ENCODE peak calls at places on chromosomes 12 and 14, in seven cellular contexts. Q is esophagus squamous epithelium, E is K562, B is stomach, C is sigmoid colon, S is heart left ventricle, F is GM12878. D is an unnamed sample. For H3K27me3, the result is how much of the 10 kb centered on the place peaks cover.

GRCh38 chr12:106301611-106302321 is 767 bp upstream of the TCP11L2 start:
- DNase-seq in Q (peak), E (peak), B (peak), C (peak), S (peak), F (peak), D (peak)

GRCh38 chr12:55720894-55721444 is 776 bp downstream of the RDH5 start:
- DNase-seq in Q (no peak), E (no peak), B (peak), C (peak), S (peak), F (no peak), D (peak)

GRCh38 chr12:71890475-71890874 is 48.2 kb upstream of the TPH2 start:
- DNase-seq in Q (no peak), E (no peak), B (no peak), C (no peak), S (no peak), F (no peak), D (no peak)

GRCh38 chr12:124450376-124450750 is 117.0 kb downstream of the NCOR2 start:
- DNase-seq in Q (no peak), E (no peak), B (no peak), C (no peak), S (no peak), F (no peak), D (no peak)

GRCh38 chr14:22796087-22796707 is 19.0 kb downstream of the SLC7A7 start:
- DNase-seq in Q (no peak), E (peak), B (no peak), C (no peak), S (no peak), F (peak), D (no peak)

GRCh38 chr14:88299865-88300264 is 23.2 kb downstream of the KCNK10 start:
- DNase-seq in Q (no peak), E (no peak), B (no peak), C (no peak), S (no peak), F (no peak), D (no peak)

GRCh38 chr12:132771126-132771838 is 9.7 kb upstream of the ANKLE2 start:
- DNase-seq in Q (no peak), E (no peak), B (no peak), C (no peak), S (no peak), F (no peak), D (no peak)

GRCh38 chr12:64998327-64999156 is 122.6 kb downstream of the WIF1 start:
- DNase-seq in Q (no peak), E (no peak), B (no peak), C (no peak), S (no peak), F (no peak), D (peak)

GRCh38 chr14:64187331-64187730 is 106.8 kb downstream of the ESR2 start:
- DNase-seq in Q (no peak), E (no peak), B (no peak), C (no peak), S (no peak), F (no peak), D (no peak)

GRCh38 chr14:32576088-32576795 is 247.1 kb downstream of the AKAP6 start:
- DNase-seq in Q (no peak), E (peak), B (peak), C (peak), S (no peak), F (no peak), D (peak)

GRCh38 chr14:67410313-67410712 is 1.7 kb downstream of the PLEK2 start:
- DNase-seq in Q (no peak), E (peak), B (peak), C (peak), S (no peak), F (no peak), D (peak)

GRCh38 chr12:95541436-95541835 is 9.8 kb downstream of the USP44 start:
- DNase-seq in Q (no peak), E (no peak), B (no peak), C (no peak), S (no peak), F (no peak), D (no peak)

GRCh38 chr12:117284160-117284559 is 77.3 kb downstream of the NOS1 start:
- DNase-seq in Q (no peak), E (no peak), B (no peak), C (no peak), S (no peak), F (no peak), D (no peak)

GRCh38 chr14:78758333-78758732 is 588.2 kb downstream of the NRXN3 start:
- DNase-seq in Q (no peak), E (peak), B (no peak), C (no peak), S (no peak), F (peak), D (no peak)

GRCh38 chr12:70120970-70121369 is 122.3 kb upstream of the CNOT2 start:
- DNase-seq in Q (no peak), E (no peak), B (no peak), C (no peak), S (no peak), F (no peak), D (no peak)

GRCh38 chr12:76871082-76871481 is 7.7 kb downstream of the CSRP2 start:
- DNase-seq in Q (no peak), E (peak), B (no peak), C (no peak), S (no peak), F (no peak), D (no peak)

GRCh38 chr12:25550186-25550585 is 2.9 kb downstream of the LMNTD1 start:
- DNase-seq in Q (no peak), E (no peak), B (no peak), C (no peak), S (no peak), F (no peak), D (no peak)

GRCh38 chr12:2833327-2833726 is 1.5 kb downstream of the NRIP2 start:
- DNase-seq in Q (no peak), E (no peak), B (no peak), C (no peak), S (no peak), F (no peak), D (no peak)

GRCh38 chr12:54352891-54353874 is 11.1 kb downstream of the GPR84 start:
- DNase-seq in Q (no peak), E (peak), B (no peak), C (peak), S (no peak), F (no peak), D (peak)

GRCh38 chr14:50357124-50357523 is 39.6 kb downstream of the CDKL1 start:
- DNase-seq in Q (no peak), E (no peak), B (no peak), C (no peak), S (no peak), F (no peak), D (no peak)

GRCh38 chr12:82326905-82327503 is 31.2 kb downstream of the CCDC59 start:
- DNase-seq in Q (no peak), E (no peak), B (no peak), C (no peak), S (no peak), F (no peak), D (no peak)

GRCh38 chr12:14868916-14869315 is 16.7 kb downstream of the MGP start:
- DNase-seq in Q (no peak), E (no peak), B (no peak), C (no peak), S (no peak), F (no peak), D (no peak)

GRCh38 chr12:119938049-119938667 is 50.9 kb upstream of the BICDL1 start:
- DNase-seq in Q (no peak), E (peak), B (peak), C (no peak), S (peak), F (peak), D (peak)

GRCh38 chr12:18436163-18436562 is 174.8 kb downstream of the PIK3C2G start:
- DNase-seq in Q (no peak), E (no peak), B (no peak), C (no peak), S (no peak), F (no peak), D (no peak)

GRCh38 chr12:66708704-66709443 is 30.0 kb upstream of the GRIP1 start:
- DNase-seq in Q (no peak), E (no peak), B (no peak), C (no peak), S (no peak), F (no peak), D (no peak)

GRCh38 chr14:69861170-69861569 is 18.0 kb upstream of the SMOC1 start:
- DNase-seq in Q (no peak), E (no peak), B (no peak), C (no peak), S (no peak), F (no peak), D (no peak)

GRCh38 chr12:70366581-70367267 is 634 bp downstream of the KCNMB4 start:
- DNase-seq in Q (no peak), E (peak), B (peak), C (peak), S (no peak), F (no peak), D (peak)

GRCh38 chr14:20632831-20633771 is 8.4 kb downstream of the OR6S1 start:
- DNase-seq in Q (no peak), E (peak), B (peak), C (peak), S (no peak), F (peak), D (peak)

GRCh38 chr14:71498151-71498734 is 434.0 kb upstream of the RGS6 start:
- DNase-seq in Q (no peak), E (no peak), B (no peak), C (no peak), S (no peak), F (no peak), D (no peak)

GRCh38 chr12:70317781-70318180 is 48.3 kb upstream of the KCNMB4 start:
- DNase-seq in Q (no peak), E (no peak), B (no peak), C (no peak), S (no peak), F (peak), D (no peak)

GRCh38 chr12:6200266-6201198 is at the start of gene CD9:
- DNase-seq in Q (no peak), E (peak), B (peak), C (peak), S (peak), F (no peak), D (peak)

GRCh38 chr12:6199531-6200265 is 502 bp upstream of the CD9 start:
- DNase-seq in Q (no peak), E (no peak), B (no peak), C (peak), S (peak), F (no peak), D (peak)

GRCh38 chr12:6201775-6202292 is 1.6 kb downstream of the CD9 start:
- DNase-seq in Q (no peak), E (no peak), B (no peak), C (no peak), S (no peak), F (no peak), D (no peak)

GRCh38 chr12:6202331-6202730 is 2.1 kb downstream of the CD9 start:
- DNase-seq in Q (no peak), E (no peak), B (no peak), C (no peak), S (no peak), F (no peak), D (no peak)

GRCh38 chr12:6201199-6201608 is 1.0 kb downstream of the CD9 start:
- DNase-seq in Q (no peak), E (no peak), B (no peak), C (peak), S (no peak), F (no peak), D (peak)
- TF ChIP-seq CTCF in Q (peak), E (no peak), B (no peak), C (no peak), S (no peak), F (no peak), D (no peak)

GRCh38 chr12:108043750-108044149 is 85.3 kb upstream of the WSCD2 start:
- DNase-seq in Q (no peak), E (no peak), B (no peak), C (no peak), S (no peak), F (no peak), D (no peak)

GRCh38 chr12:108035372-108035771 is 93.7 kb upstream of the WSCD2 start:
- DNase-seq in Q (no peak), E (no peak), B (no peak), C (no peak), S (no peak), F (no peak), D (no peak)

GRCh38 chr12:108037960-108038359 is 91.1 kb upstream of the WSCD2 start:
- DNase-seq in Q (no peak), E (no peak), B (no peak), C (no peak), S (no peak), F (no peak), D (no peak)

GRCh38 chr12:108040968-108041367 is 88.1 kb upstream of the WSCD2 start:
- DNase-seq in Q (no peak), E (no peak), B (no peak), C (no peak), S (no peak), F (no peak), D (no peak)

GRCh38 chr12:108039794-108040193 is 89.3 kb upstream of the WSCD2 start:
- DNase-seq in Q (no peak), E (no peak), B (no peak), C (no peak), S (no peak), F (no peak), D (no peak)
- TF ChIP-seq POLR2A in Q (no peak), E (no peak), B (no peak), C (no peak), S (no peak), F (no peak), D (no peak)

DNA sequence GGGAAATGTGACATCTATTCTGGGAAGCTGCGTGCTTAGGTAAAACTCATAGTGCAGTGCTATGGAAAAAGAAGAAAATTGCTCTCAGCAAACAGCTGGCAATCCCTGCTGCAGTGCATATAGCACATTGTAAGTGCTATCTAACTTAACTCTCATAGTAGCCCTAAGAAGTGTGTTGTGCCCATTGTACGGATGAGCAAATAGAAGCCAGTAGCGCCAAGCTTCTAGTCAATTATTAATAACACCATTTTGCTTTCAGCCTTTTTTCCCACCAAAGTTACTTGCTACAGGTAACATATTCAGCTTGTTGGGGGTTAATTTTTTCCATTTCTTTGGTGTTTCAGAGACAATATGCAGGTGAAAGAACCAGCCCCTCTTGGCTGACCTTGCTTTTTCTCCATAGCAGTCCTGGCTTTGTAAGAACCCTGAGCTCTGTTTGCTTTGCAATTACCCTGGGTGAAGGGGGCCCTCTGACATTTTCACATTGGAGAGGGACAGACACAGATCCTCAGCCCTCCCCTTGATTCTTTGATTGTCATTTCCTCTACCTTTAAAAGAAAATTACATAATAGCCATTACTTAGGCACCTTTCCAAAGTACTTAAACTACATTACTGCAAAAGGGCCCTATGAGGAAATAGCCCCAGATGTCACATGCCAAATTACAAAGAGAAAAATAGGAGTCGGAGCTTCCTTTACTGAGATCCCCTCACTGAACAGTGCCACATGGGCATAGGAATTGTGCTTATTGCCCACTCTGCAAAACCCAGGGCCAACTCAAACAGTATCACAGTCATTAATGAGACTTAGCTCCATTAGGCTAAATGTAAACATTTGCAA is 576.2 kb upstream of the TBX3 start:
- DNase-seq in Q (no peak), E (no peak), B (no peak), C (no peak), S (no peak), F (no peak), D (no peak)
- H3K27me3 ChIP-seq in Q (under half), E (under half), B (under half), C (under half), S (under half), F (under half), D (under half)

GRCh38 chr14:81062816-81063215 is 107.4 kb downstream of the TSHR start:
- DNase-seq in Q (no peak), E (peak), B (no peak), C (no peak), S (no peak), F (peak), D (peak)
- TF ChIP-seq CTCF in Q (no peak), E (peak), B (no peak), C (no peak), S (peak), F (peak), D (peak)

DNA sequence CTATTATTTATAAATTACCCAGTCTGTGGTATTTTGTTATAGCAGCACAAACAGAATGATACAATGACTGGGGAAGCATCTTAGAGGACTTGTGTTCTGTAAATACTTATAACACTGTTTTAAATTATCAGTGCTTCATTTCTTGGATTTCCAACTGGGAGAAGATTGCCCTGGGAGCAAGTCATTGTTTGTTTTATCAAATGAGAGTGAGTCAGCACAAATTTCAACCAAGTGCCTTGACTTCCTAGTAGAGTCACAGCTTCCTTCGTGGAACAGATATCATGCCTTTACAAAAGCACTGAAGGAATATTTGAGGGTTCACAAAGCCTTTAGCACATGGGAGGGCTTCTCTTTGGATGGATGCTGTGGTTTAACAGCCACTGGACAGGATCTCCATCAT is 234.1 kb downstream of the KTN1 start:
- DNase-seq in Q (no peak), E (peak), B (no peak), C (no peak), S (no peak), F (no peak), D (no peak)
- TF ChIP-seq POLR2A in Q (no peak), E (no peak), B (no peak), C (no peak), S (no peak), F (no peak), D (no peak)

DNA sequence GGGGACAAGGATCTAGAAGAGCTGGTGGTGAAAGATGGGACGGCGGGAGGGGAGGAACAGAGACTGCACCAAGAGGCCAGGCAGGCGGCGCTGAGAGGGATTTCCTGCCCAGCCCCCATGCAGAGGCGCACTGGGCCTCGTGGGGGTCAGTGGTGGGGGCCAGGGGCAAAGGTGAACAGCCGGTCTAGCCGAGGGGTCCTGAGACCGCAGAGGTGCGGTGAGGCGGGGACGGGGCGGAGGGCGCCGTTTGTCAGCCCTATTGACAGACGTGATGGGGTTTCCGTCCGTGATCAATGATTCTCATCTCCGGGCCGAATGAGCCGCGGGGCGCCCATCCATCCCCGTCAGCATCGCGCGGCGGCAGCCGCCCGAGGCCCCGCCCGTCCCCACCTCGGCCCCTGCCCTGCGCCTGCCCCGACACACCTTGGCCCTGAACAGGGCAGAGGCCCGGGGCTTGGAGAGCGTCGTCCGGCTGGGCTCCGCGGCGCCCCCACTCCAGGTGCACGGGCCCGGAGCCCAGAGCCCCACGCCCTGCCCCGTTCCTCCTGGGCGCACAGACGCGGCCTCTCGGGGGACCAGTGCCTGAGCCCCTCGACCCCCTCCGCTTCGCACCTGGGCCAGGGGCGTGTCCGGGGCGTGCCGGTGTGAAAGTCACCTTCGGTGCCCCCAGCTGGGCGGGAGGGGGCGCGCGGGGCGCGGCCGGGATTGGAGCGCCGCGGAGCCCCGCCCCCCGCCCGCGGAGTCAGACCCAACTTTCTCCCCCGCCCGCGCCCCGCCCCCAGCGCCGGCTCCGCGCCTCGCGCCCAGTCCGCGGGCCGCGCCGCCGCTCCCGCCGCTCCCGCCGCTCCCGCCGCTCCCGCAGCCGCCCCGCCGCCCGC is at the start of gene NXPH4:
- DNase-seq in Q (no peak), E (peak), B (peak), C (no peak), S (no peak), F (no peak), D (peak)
- H3K27me3 ChIP-seq in Q (under half), E (half or more), B (half or more), C (half or more), S (under half), F (under half), D (under half)

GRCh38 chr14:76352639-76353281 is 23.2 kb upstream of the ESRRB start:
- DNase-seq in Q (no peak), E (no peak), B (peak), C (no peak), S (peak), F (peak), D (peak)
- TF ChIP-seq CTCF in Q (peak), E (peak), B (peak), C (peak), S (peak), F (peak), D (peak)

D was measured in body of pancreas.